ENCODE peak calls at places on chromosome X, in ten cellular contexts. G is stimulated activated naive CD8-positive, alpha-beta T cell treated with anti-CD3 and anti-CD28 coated beads, Interleukin-15, Interleukin-2, amounts not matched to agents 100 U/mL and 50 U/mL, for 24 hours; T is pulmonary artery endothelial cell; X is left lung; R is LoVo; E is transverse colon; J is erythroblast; M is HL-60; U is upper lobe of right lung; Y is islet precursor cell. Q is an unnamed sample.

GRCh38 chrX:41600266-41600665 is 88.5 kb upstream of the GPR34 start:
- DNase-seq in R (no peak), G (no peak), E (no peak), X (no peak), M (no peak), T (no peak), Y (no peak), J (no peak), U (no peak), Q (peak)

GRCh38 chrX:45233541-45233940 is 32.9 kb upstream of the DIPK2B start:
- DNase-seq in E (no peak), M (no peak), U (no peak), Y (no peak), R (no peak), T (no peak), J (no peak), X (no peak), G (no peak), Q (peak)

GRCh38 chrX:135974279-135974856 is 580 bp upstream of the MMGT1 start:
- DNase-seq in T (peak), J (peak), Y (peak), M (peak), X (peak), E (peak), U (peak), G (peak), R (no peak), Q (peak)

GRCh38 chrX:125203737-125204578 is 115.7 kb upstream of the TEX13C start:
- DNase-seq in M (peak), U (peak), X (peak), E (no peak), G (peak), Y (peak), T (no peak), R (no peak), J (peak), Q (no peak)

GRCh38 chrX:123155327-123155726 is 28.8 kb upstream of the GRIA3 start:
- DNase-seq in G (no peak), X (no peak), U (no peak), J (no peak), Y (no peak), T (no peak), E (no peak), M (no peak), R (no peak), Q (no peak)

GRCh38 chrX:118577041-118577440 is 81.4 kb downstream of the DOCK11 start:
- DNase-seq in U (peak), G (no peak), R (no peak), E (no peak), M (no peak), X (peak), T (no peak), J (no peak), Y (no peak), Q (no peak)

GRCh38 chrX:39692796-39693195 is 405.0 kb downstream of the BCOR start:
- DNase-seq in T (no peak), E (no peak), J (no peak), M (no peak), X (no peak), G (no peak), U (no peak), R (no peak), Y (no peak), Q (no peak)

GRCh38 chrX:42241421-42241820 is 318.1 kb upstream of the CASK start:
- DNase-seq in X (no peak), E (no peak), R (no peak), J (no peak), M (no peak), Y (peak), G (no peak), U (no peak), T (no peak), Q (no peak)

GRCh38 chrX:50827996-50828395 is 14.0 kb upstream of the SHROOM4 start:
- DNase-seq in Y (peak), J (no peak), U (no peak), X (no peak), R (peak), M (no peak), T (no peak), E (no peak), G (no peak), Q (peak)

GRCh38 chrX:17805120-17805519 is 56.0 kb downstream of the RAI2 start:
- DNase-seq in T (no peak), G (no peak), Y (no peak), E (no peak), J (no peak), M (no peak), U (no peak), X (no peak), R (no peak), Q (no peak)

GRCh38 chrX:74449322-74449936 is 28.1 kb downstream of the SLC16A2 start:
- DNase-seq in R (peak), E (no peak), U (no peak), Y (no peak), X (no peak), M (no peak), T (no peak), G (peak), J (no peak), Q (no peak)

GRCh38 chrX:141662781-141663180 is 35.8 kb downstream of the SPANXD start:
- DNase-seq in G (no peak), R (no peak), X (no peak), U (no peak), J (no peak), E (no peak), Y (no peak), T (no peak), M (no peak), Q (no peak)

GRCh38 chrX:120604359-120604782 is 470 bp downstream of the MCTS1 start:
- DNase-seq in G (peak), R (peak), E (peak), J (peak), T (no peak), U (no peak), M (peak), X (no peak), Y (no peak), Q (peak)

GRCh38 chrX:50045808-50046207 is 123.4 kb downstream of the CLCN5 start:
- DNase-seq in E (no peak), J (no peak), M (no peak), U (no peak), G (no peak), X (no peak), Y (no peak), R (no peak), T (no peak), Q (no peak)

GRCh38 chrX:152907084-152907651 is 9.3 kb downstream of the ZNF185 start:
- DNase-seq in M (no peak), T (no peak), Y (peak), U (no peak), X (no peak), R (no peak), E (no peak), G (no peak), J (no peak), Q (peak)

GRCh38 chrX:123277821-123278220 is 93.7 kb downstream of the GRIA3 start:
- DNase-seq in G (no peak), M (no peak), Y (no peak), T (no peak), U (no peak), J (no peak), R (no peak), X (no peak), E (no peak), Q (no peak)

GRCh38 chrX:69179380-69179911 is 14.2 kb upstream of the PJA1 start:
- DNase-seq in G (no peak), U (no peak), E (no peak), J (no peak), X (no peak), Y (peak), M (no peak), R (no peak), T (no peak), Q (no peak)

GRCh38 chrX:68938244-68939004 is 109.6 kb downstream of the EFNB1 start:
- DNase-seq in Y (peak), R (no peak), J (no peak), T (no peak), G (no peak), M (no peak), U (no peak), X (no peak), E (peak), Q (no peak)

GRCh38 chrX:37958493-37959211 is 47.7 kb upstream of the SYTL5 start:
- DNase-seq in M (no peak), Y (peak), R (no peak), J (no peak), T (no peak), X (no peak), G (no peak), U (no peak), E (no peak), Q (peak)

GRCh38 chrX:34918091-34918736 is 24.4 kb upstream of the FAM47B start:
- DNase-seq in T (no peak), Y (no peak), E (no peak), X (no peak), J (no peak), G (no peak), R (no peak), M (no peak), U (no peak), Q (peak)

GRCh38 chrX:105502336-105502735 is 281.8 kb upstream of the TEX13A start:
- DNase-seq in J (no peak), E (no peak), Y (no peak), T (no peak), R (no peak), M (no peak), G (no peak), X (no peak), U (no peak), Q (peak)

GRCh38 chrX:119399772-119400101 is 601 bp downstream of the SLC25A43 start:
- DNase-seq in U (no peak), M (no peak), X (no peak), G (no peak), Y (peak), T (no peak), E (no peak), J (no peak), R (no peak), Q (peak)